ENCODE peak calls at places on chromosomes 1 and 21, in seven cellular contexts. One of them, this sample, is unnamed.

GRCh38 chr1:42340093-42340492 is 5.1 kb upstream of the FOXJ3 start:
- DNase-seq in kidney: no peak
- DNase-seq in Panc1: peak; percentile 85
- DNase-seq in PC-9: peak; percentile 98
- DNase-seq in suprapubic skin: no peak
- DNase-seq in GM12878: no peak
- DNase-seq in uterus: no peak
- DNase-seq in this sample: no peak

GRCh38 chr1:902802-903201 is 20.9 kb upstream of the SAMD11 start:
- DNase-seq in kidney: peak; percentile 71
- DNase-seq in Panc1: no peak
- DNase-seq in PC-9: no peak
- DNase-seq in suprapubic skin: peak; percentile 53
- DNase-seq in GM12878: no peak
- DNase-seq in uterus: no peak
- DNase-seq in this sample: no peak

GRCh38 chr1:219629481-219629880 is 16.6 kb upstream of the ZC3H11B start:
- DNase-seq in kidney: no peak
- DNase-seq in Panc1: no peak
- DNase-seq in PC-9: no peak
- DNase-seq in suprapubic skin: no peak
- DNase-seq in GM12878: no peak
- DNase-seq in uterus: no peak
- DNase-seq in this sample: no peak

GRCh38 chr1:187853505-187853904 is 1024.8 kb downstream of the PLA2G4A start:
- DNase-seq in kidney: no peak
- DNase-seq in Panc1: no peak
- DNase-seq in PC-9: no peak
- DNase-seq in suprapubic skin: no peak
- DNase-seq in GM12878: no peak
- DNase-seq in uterus: no peak
- DNase-seq in this sample: no peak

GRCh38 chr1:201982082-201982922 is at the start of gene RNPEP:
- DNase-seq in kidney: peak; percentile 87
- DNase-seq in Panc1: no peak
- DNase-seq in PC-9: no peak
- DNase-seq in suprapubic skin: peak; percentile 80
- DNase-seq in GM12878: no peak
- DNase-seq in uterus: peak; percentile 66
- DNase-seq in this sample: peak; percentile 66

GRCh38 chr1:162663589-162664030 is 31.3 kb downstream of the DDR2 start:
- DNase-seq in kidney: no peak
- DNase-seq in Panc1: no peak
- DNase-seq in PC-9: no peak
- DNase-seq in suprapubic skin: peak; percentile 68
- DNase-seq in GM12878: no peak
- DNase-seq in uterus: peak; percentile 67
- DNase-seq in this sample: no peak

GRCh38 chr21:44709426-44710293 is 1.7 kb downstream of the TSPEAR start:
- DNase-seq in kidney: peak; percentile 76
- DNase-seq in Panc1: no peak
- DNase-seq in PC-9: no peak
- DNase-seq in suprapubic skin: peak; percentile 46
- DNase-seq in GM12878: no peak
- DNase-seq in uterus: no peak
- DNase-seq in this sample: no peak

GRCh38 chr1:34113362-34113761 is 51.7 kb downstream of the CSMD2 start:
- DNase-seq in kidney: no peak
- DNase-seq in Panc1: no peak
- DNase-seq in PC-9: no peak
- DNase-seq in suprapubic skin: no peak
- DNase-seq in GM12878: no peak
- DNase-seq in uterus: no peak
- DNase-seq in this sample: no peak

GRCh38 chr21:34022557-34023335 is 50.6 kb upstream of the MRPS6 start:
- DNase-seq in kidney: no peak
- DNase-seq in Panc1: no peak
- DNase-seq in PC-9: no peak
- DNase-seq in suprapubic skin: no peak
- DNase-seq in GM12878: no peak
- DNase-seq in uterus: no peak
- DNase-seq in this sample: no peak

GRCh38 chr1:112079446-112079845 is 90.0 kb upstream of the KCND3 start:
- DNase-seq in kidney: no peak
- DNase-seq in Panc1: no peak
- DNase-seq in PC-9: no peak
- DNase-seq in suprapubic skin: no peak
- DNase-seq in GM12878: no peak
- DNase-seq in uterus: no peak
- DNase-seq in this sample: no peak

GRCh38 chr1:107000907-107001306 is 55.6 kb upstream of the PRMT6 start:
- DNase-seq in kidney: no peak
- DNase-seq in Panc1: no peak
- DNase-seq in PC-9: no peak
- DNase-seq in suprapubic skin: no peak
- DNase-seq in GM12878: no peak
- DNase-seq in uterus: no peak
- DNase-seq in this sample: no peak

GRCh38 chr1:44327679-44328491 is 27.2 kb downstream of the ERI3 start:
- DNase-seq in kidney: peak; percentile 93
- DNase-seq in Panc1: peak; percentile 99
- DNase-seq in PC-9: peak; percentile 99
- DNase-seq in suprapubic skin: peak; percentile 93
- DNase-seq in GM12878: no peak
- DNase-seq in uterus: peak; percentile 87
- DNase-seq in this sample: no peak

GRCh38 chr1:246987083-246987690 is 20.7 kb downstream of the ZNF695 start:
- DNase-seq in kidney: no peak
- DNase-seq in Panc1: no peak
- DNase-seq in PC-9: no peak
- DNase-seq in suprapubic skin: no peak
- DNase-seq in GM12878: no peak
- DNase-seq in uterus: no peak
- DNase-seq in this sample: no peak

GRCh38 chr1:11719313-11720032 is 16.5 kb upstream of the AGTRAP start:
- DNase-seq in kidney: peak; percentile 93
- DNase-seq in Panc1: no peak
- DNase-seq in PC-9: no peak
- DNase-seq in suprapubic skin: peak; percentile 91
- DNase-seq in GM12878: no peak
- DNase-seq in uterus: peak; percentile 81
- DNase-seq in this sample: peak; percentile 82

GRCh38 chr1:42038261-42038660 is 114.9 kb upstream of the GUCA2B start:
- DNase-seq in kidney: no peak
- DNase-seq in Panc1: no peak
- DNase-seq in PC-9: no peak
- DNase-seq in suprapubic skin: no peak
- DNase-seq in GM12878: no peak
- DNase-seq in uterus: no peak
- DNase-seq in this sample: no peak

GRCh38 chr1:64231153-64231552 is 27.7 kb downstream of the UBE2U start:
- DNase-seq in kidney: no peak
- DNase-seq in Panc1: no peak
- DNase-seq in PC-9: no peak
- DNase-seq in suprapubic skin: no peak
- DNase-seq in GM12878: no peak
- DNase-seq in uterus: no peak
- DNase-seq in this sample: no peak

GRCh38 chr1:64564891-64565290 is 95.0 kb downstream of the CACHD1 start:
- DNase-seq in kidney: no peak
- DNase-seq in Panc1: no peak
- DNase-seq in PC-9: no peak
- DNase-seq in suprapubic skin: no peak
- DNase-seq in GM12878: no peak
- DNase-seq in uterus: no peak
- DNase-seq in this sample: no peak

GRCh38 chr1:25989860-25990650 is 7.8 kb downstream of the PAFAH2 start:
- DNase-seq in kidney: no peak
- DNase-seq in Panc1: no peak
- DNase-seq in PC-9: no peak
- DNase-seq in suprapubic skin: no peak
- DNase-seq in GM12878: no peak
- DNase-seq in uterus: no peak
- DNase-seq in this sample: no peak

GRCh38 chr1:91537281-91538069 is 36.8 kb downstream of the CDC7 start:
- DNase-seq in kidney: no peak
- DNase-seq in Panc1: no peak
- DNase-seq in PC-9: no peak
- DNase-seq in suprapubic skin: no peak
- DNase-seq in GM12878: no peak
- DNase-seq in uterus: no peak
- DNase-seq in this sample: no peak

GRCh38 chr1:31763671-31764306 is 351 bp downstream of the ADGRB2 start:
- DNase-seq in kidney: no peak
- DNase-seq in Panc1: no peak
- DNase-seq in PC-9: no peak
- DNase-seq in suprapubic skin: no peak
- DNase-seq in GM12878: no peak
- DNase-seq in uterus: no peak
- DNase-seq in this sample: no peak

GRCh38 chr1:30327370-30328099 is 395.9 kb downstream of the MATN1 start:
- DNase-seq in kidney: peak; percentile 37
- DNase-seq in Panc1: no peak
- DNase-seq in PC-9: no peak
- DNase-seq in suprapubic skin: no peak
- DNase-seq in GM12878: no peak
- DNase-seq in uterus: no peak
- DNase-seq in this sample: no peak

GRCh38 chr21:46392921-46393320 is 65.8 kb upstream of the DIP2A start:
- DNase-seq in kidney: peak; percentile 47
- DNase-seq in Panc1: no peak
- DNase-seq in PC-9: no peak
- DNase-seq in suprapubic skin: no peak
- DNase-seq in GM12878: no peak
- DNase-seq in uterus: peak; percentile 72
- DNase-seq in this sample: no peak

DNA sequence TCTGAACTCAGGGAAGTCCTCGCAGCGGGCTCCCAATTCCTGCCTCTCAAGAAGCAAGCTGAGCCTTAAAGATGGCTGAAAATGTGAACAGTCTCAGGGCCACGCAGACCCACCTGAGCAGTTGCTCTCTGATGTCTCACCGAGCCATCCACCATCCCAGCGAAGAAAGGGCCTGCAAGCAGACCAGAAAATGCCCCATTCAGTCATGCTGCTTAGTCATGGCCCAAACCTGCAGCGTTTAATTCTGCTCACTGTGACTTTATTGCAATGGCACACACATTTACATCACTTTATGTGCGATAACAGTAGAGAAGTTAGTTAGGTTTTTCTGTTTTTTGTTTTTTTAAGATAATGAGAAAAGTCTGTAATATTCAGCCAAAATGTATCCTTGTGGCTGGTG is 119.6 kb upstream of the IRF2BP2 start:
- DNase-seq in kidney: no peak
- DNase-seq in Panc1: no peak
- DNase-seq in PC-9: no peak
- DNase-seq in suprapubic skin: peak; percentile 51
- DNase-seq in GM12878: no peak
- DNase-seq in uterus: no peak
- DNase-seq in this sample: no peak
- H3K9me3 ChIP-seq in kidney: no peaks in the 10 kb centered on the region
- H3K9me3 ChIP-seq in Panc1: no peaks in the 10 kb centered on the region
- H3K9me3 ChIP-seq in PC-9: no peaks in the 10 kb centered on the region
- H3K9me3 ChIP-seq in suprapubic skin: no peaks in the 10 kb centered on the region
- H3K9me3 ChIP-seq in GM12878: no peaks in the 10 kb centered on the region
- H3K9me3 ChIP-seq in uterus: no peaks in the 10 kb centered on the region
- H3K9me3 ChIP-seq in this sample: no peaks in the 10 kb centered on the region

GRCh38 chr1:110750446-110751029 is 75.8 kb upstream of the KCNA3 start:
- DNase-seq in kidney: no peak
- DNase-seq in Panc1: no peak
- DNase-seq in PC-9: no peak
- DNase-seq in suprapubic skin: no peak
- DNase-seq in GM12878: no peak
- DNase-seq in uterus: no peak
- DNase-seq in this sample: no peak
- H3K4me1 ChIP-seq in kidney: no peaks in the 10 kb centered on the region
- H3K4me1 ChIP-seq in Panc1: no peaks in the 10 kb centered on the region
- H3K4me1 ChIP-seq in PC-9: no peaks in the 10 kb centered on the region
- H3K4me1 ChIP-seq in suprapubic skin: no peaks in the 10 kb centered on the region
- H3K4me1 ChIP-seq in GM12878: no peaks in the 10 kb centered on the region
- H3K4me1 ChIP-seq in uterus: no peaks in the 10 kb centered on the region
- H3K4me1 ChIP-seq in this sample: no peaks in the 10 kb centered on the region

DNA sequence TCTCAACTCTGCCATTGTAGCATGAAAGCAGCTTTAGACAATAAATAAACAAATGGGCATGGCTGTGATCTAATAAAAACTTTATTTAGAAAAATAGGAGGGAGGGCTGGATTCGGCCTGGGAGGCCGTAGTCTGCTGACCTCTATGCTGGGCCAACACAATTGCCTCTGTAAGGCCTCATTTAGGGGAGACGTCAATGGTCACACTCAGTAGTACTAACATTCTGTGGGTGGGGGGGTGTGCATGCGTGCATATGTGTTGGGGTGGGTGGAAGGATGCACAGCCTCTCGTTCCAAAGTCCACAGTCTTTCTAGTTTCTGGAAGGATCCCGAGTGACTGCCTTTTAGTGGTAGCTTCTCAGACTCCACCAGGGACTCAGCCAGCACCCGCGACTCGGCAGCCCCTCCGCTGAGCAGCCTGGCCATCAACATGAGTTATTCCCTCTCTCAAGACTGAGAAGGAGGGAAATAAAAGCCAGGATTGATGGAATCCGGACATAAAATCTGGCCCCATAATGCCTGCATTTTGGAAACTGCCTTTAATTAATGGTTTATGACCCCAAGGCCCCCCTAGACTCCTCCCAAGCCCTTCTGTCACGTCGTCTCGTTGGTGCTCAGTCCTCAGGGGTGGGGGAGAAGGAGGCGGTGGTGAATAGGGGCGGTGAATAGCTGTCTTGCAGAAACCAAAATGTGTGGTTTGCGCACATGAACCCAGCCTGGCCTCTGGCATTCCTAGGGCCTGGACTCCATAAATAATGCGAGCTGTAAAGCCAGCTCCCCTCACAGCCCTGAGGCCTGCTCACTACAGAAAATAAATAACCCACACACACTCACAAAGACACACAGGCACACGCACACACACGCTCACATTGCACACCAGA is 65.2 kb upstream of the TMEM51 start:
- DNase-seq in kidney: peak; percentile 91
- DNase-seq in Panc1: no peak
- DNase-seq in PC-9: no peak
- DNase-seq in suprapubic skin: no peak
- DNase-seq in GM12878: no peak
- DNase-seq in uterus: peak; percentile 66
- DNase-seq in this sample: no peak
- H3K27ac ChIP-seq in kidney: peak overlapping the region; percentile 80
- H3K27ac ChIP-seq in Panc1: no peak overlapping the region
- H3K27ac ChIP-seq in PC-9: peak overlapping the region; percentile 41
- H3K27ac ChIP-seq in suprapubic skin: no peak overlapping the region
- H3K27ac ChIP-seq in GM12878: no peak overlapping the region
- H3K27ac ChIP-seq in uterus: peak overlapping the region; percentile 68
- H3K27ac ChIP-seq in this sample: no peak overlapping the region

GRCh38 chr21:26842300-26842699 is 2.9 kb downstream of the ADAMTS1 start:
- DNase-seq in kidney: no peak
- DNase-seq in Panc1: no peak
- DNase-seq in PC-9: no peak
- DNase-seq in suprapubic skin: no peak
- DNase-seq in GM12878: no peak
- DNase-seq in uterus: no peak
- DNase-seq in this sample: no peak
- H3K9me3 ChIP-seq in kidney: no peaks in the 10 kb centered on the region
- H3K9me3 ChIP-seq in Panc1: no peaks in the 10 kb centered on the region
- H3K9me3 ChIP-seq in PC-9: no peaks in the 10 kb centered on the region
- H3K9me3 ChIP-seq in suprapubic skin: no peaks in the 10 kb centered on the region
- H3K9me3 ChIP-seq in GM12878: peaks cover 3% of the 10 kb centered on the region
- H3K9me3 ChIP-seq in uterus: no peaks in the 10 kb centered on the region
- H3K9me3 ChIP-seq in this sample: no peaks in the 10 kb centered on the region